ENCODE peak calls at places on chromosome 1, in seven cellular contexts. W, V, F, D, I, J and Y are unnamed samples.

GRCh38 chr1:24112381-24113169 is 640 bp upstream of the MYOM3 start:
- DNase-seq in W (peak; percentile 73), V (peak; percentile 88), F (peak; percentile 59), D (peak; percentile 83), I (peak; percentile 87), J (peak; percentile 45), Y (peak; percentile 73)

GRCh38 chr1:150267896-150268295 is 920 bp downstream of the APH1A start:
- DNase-seq in W (no peak), V (no peak), F (no peak), D (no peak), I (no peak), J (no peak), Y (no peak)

GRCh38 chr1:156154317-156154749 is 948 bp downstream of the SEMA4A start:
- DNase-seq in W (no peak), V (no peak), F (no peak), D (no peak), I (no peak), J (no peak), Y (peak; percentile 63)

GRCh38 chr1:5947071-5947821 is 45.0 kb downstream of the NPHP4 start:
- DNase-seq in W (no peak), V (no peak), F (no peak), D (peak; percentile 47), I (no peak), J (no peak), Y (no peak)

GRCh38 chr1:34709547-34709946 is 45.3 kb upstream of the GJB5 start:
- DNase-seq in W (peak; percentile 8), V (peak; percentile 39), F (peak; percentile 7), D (no peak), I (peak; percentile 29), J (no peak), Y (no peak)

GRCh38 chr1:55081188-55081904 is 42.0 kb downstream of the PCSK9 start:
- DNase-seq in W (peak; percentile 70), V (no peak), F (no peak), D (no peak), I (peak; percentile 63), J (no peak), Y (no peak)

GRCh38 chr1:20190761-20191160 is 4.4 kb upstream of the PLA2G2C start:
- DNase-seq in W (no peak), V (no peak), F (no peak), D (no peak), I (no peak), J (no peak), Y (no peak)

GRCh38 chr1:56404561-56405030 is 174.8 kb downstream of the PLPP3 start:
- DNase-seq in W (peak; percentile 80), V (no peak), F (no peak), D (no peak), I (no peak), J (peak; percentile 60), Y (no peak)

GRCh38 chr1:211900411-211900810 is 69.8 kb upstream of the LPGAT1 start:
- DNase-seq in W (no peak), V (no peak), F (no peak), D (no peak), I (no peak), J (no peak), Y (peak; percentile 18)

GRCh38 chr1:97640677-97641076 is 280.2 kb downstream of the DPYD start:
- DNase-seq in W (peak; percentile 18), V (no peak), F (no peak), D (no peak), I (peak; percentile 16), J (no peak), Y (no peak)

GRCh38 chr1:108785264-108785663 is 38.8 kb downstream of the STXBP3 start:
- DNase-seq in W (no peak), V (no peak), F (peak; percentile 10), D (no peak), I (no peak), J (no peak), Y (no peak)

GRCh38 chr1:186541003-186541402 is 80.1 kb upstream of the PDC start:
- DNase-seq in W (no peak), V (no peak), F (no peak), D (no peak), I (no peak), J (no peak), Y (no peak)

GRCh38 chr1:206782448-206782847 is 10.2 kb upstream of the IL10 start:
- DNase-seq in W (no peak), V (no peak), F (no peak), D (no peak), I (no peak), J (no peak), Y (no peak)

GRCh38 chr1:94698341-94698740 is 121.8 kb upstream of the SLC44A3 start:
- DNase-seq in W (no peak), V (no peak), F (peak; percentile 18), D (no peak), I (peak; percentile 28), J (no peak), Y (no peak)

GRCh38 chr1:119220980-119221379 is 80.5 kb upstream of the WARS2 start:
- DNase-seq in W (peak; percentile 5), V (no peak), F (no peak), D (no peak), I (no peak), J (no peak), Y (no peak)

GRCh38 chr1:100230760-100231159 is 18.9 kb downstream of the DBT start:
- DNase-seq in W (no peak), V (no peak), F (no peak), D (no peak), I (no peak), J (no peak), Y (no peak)

GRCh38 chr1:68174173-68175113 is 57.9 kb downstream of the WLS start:
- DNase-seq in W (peak; percentile 98), V (peak; percentile 63), F (peak; percentile 27), D (peak; percentile 81), I (peak; percentile 96), J (peak; percentile 36), Y (peak; percentile 61)

GRCh38 chr1:180742663-180743062 is 110.8 kb downstream of the XPR1 start:
- DNase-seq in W (no peak), V (no peak), F (no peak), D (no peak), I (no peak), J (no peak), Y (no peak)
- TF ChIP-seq CTCF in W (no peak), V (no peak), F (no peak), D (no peak), I (no peak), J (no peak), Y (no peak)

GRCh38 chr1:9355503-9355902 is 62.8 kb downstream of the SPSB1 start:
- DNase-seq in W (no peak), V (no peak), F (no peak), D (no peak), I (no peak), J (no peak), Y (no peak)
- TF ChIP-seq CTCF in W (no peak), V (no peak), F (no peak), D (no peak), I (no peak), J (no peak), Y (no peak)

DNA sequence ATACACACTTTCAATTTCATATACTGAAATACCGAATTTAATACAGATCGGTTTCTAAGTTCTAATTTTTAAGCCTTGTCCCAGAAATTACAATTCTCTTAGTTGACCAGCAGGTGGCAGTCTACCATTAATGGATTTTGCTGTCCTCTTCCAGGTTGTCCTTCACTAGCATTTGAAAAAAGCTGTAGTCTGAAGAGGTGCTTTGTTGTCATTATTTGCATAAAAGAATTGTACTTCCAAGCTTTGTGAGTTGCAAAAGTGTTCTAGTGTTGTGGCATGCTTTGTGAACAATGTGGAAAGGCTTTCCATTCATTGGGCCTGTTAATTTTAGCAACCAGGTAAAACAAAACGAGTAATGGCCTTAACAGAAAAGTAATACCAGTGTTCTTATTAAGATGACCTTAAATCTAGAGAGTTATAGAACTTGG is 193.6 kb downstream of the RPS6KC1 start:
- DNase-seq in W (peak; percentile 74), V (peak; percentile 73), F (peak; percentile 49), D (no peak), I (peak; percentile 60), J (no peak), Y (peak; percentile 9)
- TF ChIP-seq CTCF in W (peak; percentile 66), V (peak; percentile 82), F (peak; percentile 88), D (peak; percentile 79), I (peak; percentile 70), J (peak; percentile 64), Y (peak; percentile 76)

GRCh38 chr1:205599667-205600042 is 32.2 kb downstream of the ELK4 start:
- DNase-seq in W (no peak), V (no peak), F (no peak), D (no peak), I (no peak), J (no peak), Y (no peak)
- TF ChIP-seq CTCF in W (no peak), V (no peak), F (no peak), D (no peak), I (no peak), J (no peak), Y (no peak)

DNA sequence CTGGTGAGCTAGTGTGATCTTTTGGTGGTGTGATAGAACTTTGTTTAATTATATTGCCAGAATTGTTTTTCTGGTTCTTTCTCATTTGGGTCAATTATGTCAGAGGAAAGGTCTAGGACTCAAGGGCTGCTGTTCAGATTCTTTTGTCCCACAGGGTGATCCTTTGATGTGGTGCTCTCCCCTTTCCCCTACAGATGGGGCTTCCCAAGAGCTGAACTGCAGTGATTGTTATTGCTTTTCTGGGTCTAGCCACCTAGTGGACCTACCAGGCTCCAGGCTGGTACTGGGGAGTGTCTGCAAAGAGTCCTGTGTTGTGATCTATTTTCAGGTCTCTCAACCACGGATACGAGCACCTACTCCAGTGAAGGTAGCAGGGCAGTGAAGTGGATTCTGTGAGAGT is 25.9 kb upstream of the CD84 start:
- DNase-seq in W (no peak), V (no peak), F (no peak), D (no peak), I (no peak), J (no peak), Y (no peak)
- TF ChIP-seq CTCF in W (no peak), V (no peak), F (no peak), D (no peak), I (peak; percentile 4), J (no peak), Y (no peak)

DNA sequence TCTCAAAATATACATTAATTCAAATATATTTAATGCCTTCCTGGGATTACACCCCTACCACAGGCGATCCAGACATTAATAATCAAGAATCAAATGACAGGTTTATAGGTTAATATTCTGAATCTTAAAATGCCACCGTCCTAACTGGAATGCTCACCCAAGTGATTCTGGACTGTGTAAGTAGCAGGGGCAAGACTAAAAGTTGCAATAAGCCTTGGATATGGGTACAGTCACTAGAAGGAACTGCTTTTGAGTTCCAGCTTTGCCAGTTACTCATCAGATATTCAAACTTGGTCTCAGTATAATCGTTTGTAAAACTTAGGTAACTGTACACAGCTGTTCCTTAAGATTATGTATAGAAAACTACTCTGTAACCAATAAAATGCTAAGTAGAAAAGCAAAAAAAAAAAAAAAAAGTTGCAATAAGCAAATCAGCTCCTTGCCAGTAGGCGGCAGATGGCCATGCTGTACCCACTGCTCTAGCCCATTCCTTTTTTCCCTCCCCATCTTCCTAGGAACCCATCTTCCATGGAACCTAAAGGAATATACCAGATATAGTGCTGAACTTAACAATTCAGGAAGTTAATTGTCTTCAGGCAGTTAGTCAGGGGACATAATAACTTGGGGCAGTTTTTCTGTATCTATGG is 10.5 kb downstream of the RO60 start:
- DNase-seq in W (no peak), V (no peak), F (peak; percentile 68), D (no peak), I (peak; percentile 22), J (no peak), Y (no peak)
- TF ChIP-seq CTCF in W (peak; percentile 31), V (peak; percentile 15), F (peak; percentile 43), D (no peak), I (peak; percentile 40), J (no peak), Y (no peak)